ENCODE peak calls at places on chromosome 21, in four cellular contexts. One of them, this sample, is unnamed.

GRCh38 chr21:25822981-25823380 is 88.2 kb downstream of the GABPA start:
- DNase-seq in AG04450: no peak
- DNase-seq in mesendoderm: no peak
- DNase-seq in cardiac muscle cell: no peak
- DNase-seq in this sample: no peak

GRCh38 chr21:27275294-27275927 is 308.5 kb upstream of the ADAMTS5 start:
- DNase-seq in AG04450: peak; percentile 18
- DNase-seq in mesendoderm: no peak
- DNase-seq in cardiac muscle cell: peak; percentile 78
- DNase-seq in this sample: no peak

GRCh38 chr21:25980710-25981109 is 189.9 kb downstream of the APP start:
- DNase-seq in AG04450: no peak
- DNase-seq in mesendoderm: no peak
- DNase-seq in cardiac muscle cell: no peak
- DNase-seq in this sample: no peak

GRCh38 chr21:20459838-20460237 is 538.4 kb upstream of the NCAM2 start:
- DNase-seq in AG04450: no peak
- DNase-seq in mesendoderm: no peak
- DNase-seq in cardiac muscle cell: no peak
- DNase-seq in this sample: no peak

GRCh38 chr21:39316062-39316461 is 2.6 kb upstream of the BRWD1 start:
- DNase-seq in AG04450: no peak
- DNase-seq in mesendoderm: no peak
- DNase-seq in cardiac muscle cell: no peak
- DNase-seq in this sample: no peak

GRCh38 chr21:24444736-24445135 is 1162.5 kb downstream of the MRPL39 start:
- DNase-seq in AG04450: no peak
- DNase-seq in mesendoderm: no peak
- DNase-seq in cardiac muscle cell: no peak
- DNase-seq in this sample: no peak

GRCh38 chr21:38439336-38439900 is 58.9 kb downstream of the ERG start:
- DNase-seq in AG04450: no peak
- DNase-seq in mesendoderm: no peak
- DNase-seq in cardiac muscle cell: peak; percentile 55
- DNase-seq in this sample: no peak

GRCh38 chr21:36044056-36044455 is 16.3 kb downstream of the SETD4 start:
- DNase-seq in AG04450: no peak
- DNase-seq in mesendoderm: no peak
- DNase-seq in cardiac muscle cell: no peak
- DNase-seq in this sample: no peak

GRCh38 chr21:16533692-16534407 is 804.1 kb downstream of the USP25 start:
- DNase-seq in AG04450: no peak
- DNase-seq in mesendoderm: no peak
- DNase-seq in cardiac muscle cell: no peak
- DNase-seq in this sample: no peak

GRCh38 chr21:17451364-17451869 is 61.4 kb upstream of the CXADR start:
- DNase-seq in AG04450: peak; percentile 50
- DNase-seq in mesendoderm: no peak
- DNase-seq in cardiac muscle cell: peak; percentile 78
- DNase-seq in this sample: no peak

GRCh38 chr21:27787046-27787445 is 820.2 kb upstream of the ADAMTS5 start:
- DNase-seq in AG04450: no peak
- DNase-seq in mesendoderm: no peak
- DNase-seq in cardiac muscle cell: peak; percentile 14
- DNase-seq in this sample: no peak

GRCh38 chr21:32626633-32627196 is 14.5 kb upstream of the CFAP298 start:
- DNase-seq in AG04450: no peak
- DNase-seq in mesendoderm: no peak
- DNase-seq in cardiac muscle cell: peak; percentile 62
- DNase-seq in this sample: no peak

GRCh38 chr21:46069166-46069565 is 28.7 kb upstream of the COL6A2 start:
- DNase-seq in AG04450: no peak
- DNase-seq in mesendoderm: no peak
- DNase-seq in cardiac muscle cell: no peak
- DNase-seq in this sample: no peak

GRCh38 chr21:32991299-32991850 is 34.4 kb upstream of the OLIG2 start:
- DNase-seq in AG04450: no peak
- DNase-seq in mesendoderm: no peak
- DNase-seq in cardiac muscle cell: no peak
- DNase-seq in this sample: no peak

GRCh38 chr21:26115346-26115745 is 55.2 kb downstream of the APP start:
- DNase-seq in AG04450: no peak
- DNase-seq in mesendoderm: no peak
- DNase-seq in cardiac muscle cell: peak; percentile 41
- DNase-seq in this sample: peak; percentile 25

GRCh38 chr21:35149698-35150097 is 100.6 kb upstream of the RUNX1 start:
- DNase-seq in AG04450: no peak
- DNase-seq in mesendoderm: no peak
- DNase-seq in cardiac muscle cell: no peak
- DNase-seq in this sample: no peak

GRCh38 chr21:26123012-26123411 is 47.6 kb downstream of the APP start:
- DNase-seq in AG04450: no peak
- DNase-seq in mesendoderm: no peak
- DNase-seq in cardiac muscle cell: no peak
- DNase-seq in this sample: no peak

GRCh38 chr21:23887709-23888303 is 1719.5 kb downstream of the MRPL39 start:
- DNase-seq in AG04450: no peak
- DNase-seq in mesendoderm: no peak
- DNase-seq in cardiac muscle cell: no peak
- DNase-seq in this sample: no peak

GRCh38 chr21:38487906-38488639 is 10.2 kb downstream of the ERG start:
- DNase-seq in AG04450: no peak
- DNase-seq in mesendoderm: no peak
- DNase-seq in cardiac muscle cell: no peak
- DNase-seq in this sample: no peak

GRCh38 chr21:33598051-33598450 is 9.6 kb upstream of the DONSON start:
- DNase-seq in AG04450: no peak
- DNase-seq in mesendoderm: no peak
- DNase-seq in cardiac muscle cell: no peak
- DNase-seq in this sample: no peak

GRCh38 chr21:35172231-35172630 is 123.1 kb upstream of the RUNX1 start:
- DNase-seq in AG04450: no peak
- DNase-seq in mesendoderm: no peak
- DNase-seq in cardiac muscle cell: no peak
- DNase-seq in this sample: no peak

GRCh38 chr21:26098758-26099157 is 71.8 kb downstream of the APP start:
- DNase-seq in AG04450: no peak
- DNase-seq in mesendoderm: peak; percentile 77
- DNase-seq in cardiac muscle cell: no peak
- DNase-seq in this sample: no peak

GRCh38 chr21:16196521-16197208 is 466.9 kb downstream of the USP25 start:
- DNase-seq in AG04450: no peak
- DNase-seq in mesendoderm: no peak
- DNase-seq in cardiac muscle cell: peak; percentile 46
- DNase-seq in this sample: no peak

GRCh38 chr21:34952701-34953100 is 96.4 kb downstream of the RUNX1 start:
- DNase-seq in AG04450: no peak
- DNase-seq in mesendoderm: no peak
- DNase-seq in cardiac muscle cell: no peak
- DNase-seq in this sample: no peak

GRCh38 chr21:15774590-15774989 is 44.8 kb downstream of the USP25 start:
- DNase-seq in AG04450: no peak
- DNase-seq in mesendoderm: no peak
- DNase-seq in cardiac muscle cell: peak; percentile 60
- DNase-seq in this sample: no peak

GRCh38 chr21:38954450-38955059 is 148.8 kb downstream of the ETS2 start:
- DNase-seq in AG04450: no peak
- DNase-seq in mesendoderm: no peak
- DNase-seq in cardiac muscle cell: no peak
- DNase-seq in this sample: no peak

GRCh38 chr21:30234050-30234449 is 18.2 kb upstream of the CLDN8 start:
- DNase-seq in AG04450: no peak
- DNase-seq in mesendoderm: no peak
- DNase-seq in cardiac muscle cell: no peak
- DNase-seq in this sample: no peak
- H3K27me3 ChIP-seq in AG04450: no peaks in the 10 kb centered on the region
- H3K27me3 ChIP-seq in mesendoderm: no peaks in the 10 kb centered on the region
- H3K27me3 ChIP-seq in cardiac muscle cell: no peaks in the 10 kb centered on the region
- H3K27me3 ChIP-seq in this sample: no peaks in the 10 kb centered on the region

GRCh38 chr21:10511116-10511515 is 10.3 kb upstream of the TPTE start:
- DNase-seq in AG04450: no peak
- DNase-seq in mesendoderm: no peak
- DNase-seq in cardiac muscle cell: no peak
- DNase-seq in this sample: no peak
- H3K4me3 ChIP-seq in AG04450: no peak overlapping the region
- H3K4me3 ChIP-seq in mesendoderm: no peak overlapping the region
- H3K4me3 ChIP-seq in cardiac muscle cell: no peak overlapping the region
- H3K4me3 ChIP-seq in this sample: no peak overlapping the region

DNA sequence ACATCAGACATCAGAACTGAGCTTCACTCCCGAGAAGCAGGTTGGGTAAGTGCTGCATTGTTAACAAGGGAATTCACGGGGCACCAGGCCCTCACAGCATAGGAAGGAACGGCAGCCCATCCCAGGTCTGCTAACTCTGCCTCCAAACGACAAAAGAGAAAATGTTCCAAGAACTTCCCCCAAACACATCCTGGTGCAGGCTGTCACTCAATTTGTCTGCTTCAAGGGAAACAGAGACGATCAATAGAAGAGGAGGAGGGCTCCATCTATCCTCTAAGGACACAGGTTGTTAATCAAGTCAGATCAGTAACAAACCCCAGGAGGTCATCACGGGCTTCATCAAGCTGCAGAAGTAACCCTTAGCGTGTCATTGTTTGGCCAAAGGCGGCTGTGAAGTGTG is 3.5 kb upstream of the TSPEAR start:
- DNase-seq in AG04450: no peak
- DNase-seq in mesendoderm: no peak
- DNase-seq in cardiac muscle cell: no peak
- DNase-seq in this sample: no peak
- H3K27me3 ChIP-seq in AG04450: peaks cover 59% of the 10 kb centered on the region
- H3K27me3 ChIP-seq in mesendoderm: no peaks in the 10 kb centered on the region
- H3K27me3 ChIP-seq in cardiac muscle cell: peaks cover 56% of the 10 kb centered on the region
- H3K27me3 ChIP-seq in this sample: peaks cover 7% of the 10 kb centered on the region

GRCh38 chr21:37375866-37376574 is 9.4 kb downstream of the DYRK1A start:
- DNase-seq in AG04450: no peak
- DNase-seq in mesendoderm: no peak
- DNase-seq in cardiac muscle cell: no peak
- DNase-seq in this sample: no peak
- H3K4me3 ChIP-seq in AG04450: no peak overlapping the region
- H3K4me3 ChIP-seq in mesendoderm: no peak overlapping the region
- H3K4me3 ChIP-seq in cardiac muscle cell: no peak overlapping the region
- H3K4me3 ChIP-seq in this sample: no peak overlapping the region

GRCh38 chr21:42635848-42636534 is 17.4 kb upstream of the PDE9A start:
- DNase-seq in AG04450: no peak
- DNase-seq in mesendoderm: no peak
- DNase-seq in cardiac muscle cell: no peak
- DNase-seq in this sample: no peak

GRCh38 chr21:42637602-42638041 is 15.8 kb upstream of the PDE9A start:
- DNase-seq in AG04450: no peak
- DNase-seq in mesendoderm: no peak
- DNase-seq in cardiac muscle cell: no peak
- DNase-seq in this sample: no peak

GRCh38 chr21:42636535-42636914 is 16.9 kb upstream of the PDE9A start:
- DNase-seq in AG04450: no peak
- DNase-seq in mesendoderm: no peak
- DNase-seq in cardiac muscle cell: peak; percentile 84
- DNase-seq in this sample: no peak

GRCh38 chr21:42638266-42638863 is 15.1 kb upstream of the PDE9A start:
- DNase-seq in AG04450: no peak
- DNase-seq in mesendoderm: no peak
- DNase-seq in cardiac muscle cell: no peak
- DNase-seq in this sample: no peak

DNA sequence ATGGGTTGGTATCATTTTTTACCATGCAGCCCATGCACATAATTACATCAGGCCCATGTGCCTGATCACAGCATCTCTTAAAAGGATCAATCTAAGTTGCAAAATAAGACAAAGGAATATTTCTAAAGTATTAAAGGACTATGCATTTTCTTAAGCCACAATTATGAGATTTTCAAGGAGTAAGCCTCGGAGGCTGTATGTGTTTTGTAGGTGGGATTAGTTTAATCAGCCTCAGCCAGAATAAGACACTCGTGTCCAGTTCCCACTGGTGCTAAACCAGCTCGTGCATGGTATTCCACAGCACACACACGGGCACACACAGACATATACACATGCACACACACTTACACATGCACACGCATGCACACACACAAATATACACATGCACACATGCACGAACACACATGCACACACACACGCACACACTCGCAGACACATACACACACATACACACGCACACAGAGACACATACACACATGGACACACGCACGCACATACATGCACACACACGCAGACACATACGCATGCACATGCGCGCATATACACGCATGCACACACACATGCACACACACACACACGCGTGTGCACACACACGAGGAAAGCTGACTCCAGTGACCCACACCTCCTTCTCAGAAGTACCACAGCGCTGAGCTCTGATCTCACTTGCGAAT is 16.4 kb upstream of the PDE9A start:
- DNase-seq in AG04450: no peak
- DNase-seq in mesendoderm: no peak
- DNase-seq in cardiac muscle cell: no peak
- DNase-seq in this sample: no peak
- H3K27me3 ChIP-seq in AG04450: peaks cover 11% of the 10 kb centered on the region
- H3K27me3 ChIP-seq in mesendoderm: no peaks in the 10 kb centered on the region
- H3K27me3 ChIP-seq in cardiac muscle cell: no peaks in the 10 kb centered on the region
- H3K27me3 ChIP-seq in this sample: no peaks in the 10 kb centered on the region

DNA sequence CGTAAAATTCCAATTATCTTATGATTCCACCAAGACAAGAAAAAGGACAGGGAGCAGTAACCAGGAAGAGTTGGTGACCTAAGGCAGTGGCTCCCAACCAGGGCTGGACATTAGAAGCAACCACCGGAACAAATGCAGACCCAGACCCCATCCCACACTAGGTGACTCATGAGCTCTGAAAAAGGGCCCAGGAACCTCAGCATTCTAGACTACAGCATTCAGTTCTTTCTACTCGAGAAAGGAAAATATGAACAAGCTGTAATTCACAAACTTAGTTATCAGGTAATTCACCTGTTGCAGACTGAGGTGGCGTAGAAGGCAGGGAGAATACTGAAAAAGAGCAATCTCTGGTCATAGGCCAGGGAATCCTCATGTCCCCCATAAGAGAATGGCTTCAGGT is 138.4 kb upstream of the KRTAP19-8 start:
- DNase-seq in AG04450: no peak
- DNase-seq in mesendoderm: no peak
- DNase-seq in cardiac muscle cell: no peak
- DNase-seq in this sample: no peak
- H3K4me3 ChIP-seq in AG04450: no peak overlapping the region
- H3K4me3 ChIP-seq in mesendoderm: no peak overlapping the region
- H3K4me3 ChIP-seq in cardiac muscle cell: no peak overlapping the region
- H3K4me3 ChIP-seq in this sample: no peak overlapping the region

DNA sequence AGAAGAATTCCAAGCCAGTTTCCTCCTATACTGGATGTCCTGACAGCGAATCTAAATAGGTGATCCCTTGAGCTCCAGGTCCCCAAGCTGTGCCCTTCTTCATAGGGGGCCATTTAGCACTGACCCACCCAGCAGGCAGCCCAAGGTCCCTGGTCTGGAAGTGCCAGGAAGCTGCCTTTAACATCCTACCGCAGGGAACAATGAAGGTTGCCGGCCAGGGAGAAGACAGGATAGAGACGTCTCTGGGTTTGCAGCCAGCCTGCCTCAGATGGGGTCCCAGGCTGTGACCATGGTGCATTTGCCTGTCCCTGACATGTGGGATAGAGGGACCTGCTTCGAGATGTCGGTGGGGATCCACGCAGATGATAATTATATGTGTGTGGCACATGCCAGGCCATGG is 2.7 kb upstream of the RIPK4 start:
- DNase-seq in AG04450: no peak
- DNase-seq in mesendoderm: no peak
- DNase-seq in cardiac muscle cell: no peak
- DNase-seq in this sample: no peak
- H3K27me3 ChIP-seq in AG04450: peaks cover 88% of the 10 kb centered on the region
- H3K27me3 ChIP-seq in mesendoderm: peaks cover 2% of the 10 kb centered on the region
- H3K27me3 ChIP-seq in cardiac muscle cell: peaks cover 69% of the 10 kb centered on the region
- H3K27me3 ChIP-seq in this sample: no peaks in the 10 kb centered on the region

This sample was measured in body of pancreas.